ENCODE peak calls at places on chromosomes 7 and 10, in seven cellular contexts. One of them, this sample, is unnamed.

GRCh38 chr7:80918406-80918805 is 445 bp downstream of the SEMA3C start:
- DNase-seq in GM12865: peak
- DNase-seq in brain pericyte: no peak
- DNase-seq in colonic mucosa: no peak
- DNase-seq in ovary: no peak
- DNase-seq in CD4-positive, alpha-beta memory T cell: no peak
- DNase-seq in T follicular helper cell: no peak
- DNase-seq in this sample: no peak

GRCh38 chr7:47418910-47419309 is 163.0 kb downstream of the TNS3 start:
- DNase-seq in ovary: peak
- DNase-seq in T follicular helper cell: no peak
- DNase-seq in brain pericyte: no peak
- DNase-seq in GM12865: no peak
- DNase-seq in colonic mucosa: no peak
- DNase-seq in CD4-positive, alpha-beta memory T cell: no peak
- DNase-seq in this sample: no peak

GRCh38 chr7:30921951-30922401 is 10.3 kb downstream of the AQP1 start:
- DNase-seq in CD4-positive, alpha-beta memory T cell: no peak
- DNase-seq in GM12865: no peak
- DNase-seq in ovary: peak
- DNase-seq in T follicular helper cell: no peak
- DNase-seq in colonic mucosa: peak
- DNase-seq in brain pericyte: no peak
- DNase-seq in this sample: no peak

GRCh38 chr7:155764432-155764798 is 47.8 kb downstream of the SHH start:
- DNase-seq in colonic mucosa: no peak
- DNase-seq in GM12865: no peak
- DNase-seq in CD4-positive, alpha-beta memory T cell: peak
- DNase-seq in brain pericyte: no peak
- DNase-seq in ovary: no peak
- DNase-seq in T follicular helper cell: no peak
- DNase-seq in this sample: no peak

GRCh38 chr10:66783296-66783695 is 142.5 kb upstream of the LRRTM3 start:
- DNase-seq in CD4-positive, alpha-beta memory T cell: no peak
- DNase-seq in colonic mucosa: no peak
- DNase-seq in T follicular helper cell: no peak
- DNase-seq in ovary: no peak
- DNase-seq in brain pericyte: no peak
- DNase-seq in GM12865: no peak
- DNase-seq in this sample: no peak

GRCh38 chr7:75534727-75535307 is 42.7 kb downstream of the SPDYE5 start:
- DNase-seq in brain pericyte: no peak
- DNase-seq in GM12865: peak
- DNase-seq in T follicular helper cell: no peak
- DNase-seq in CD4-positive, alpha-beta memory T cell: no peak
- DNase-seq in colonic mucosa: no peak
- DNase-seq in ovary: no peak
- DNase-seq in this sample: no peak

GRCh38 chr10:101767966-101768790 is 7.7 kb downstream of the FGF8 start:
- DNase-seq in ovary: no peak
- DNase-seq in colonic mucosa: no peak
- DNase-seq in brain pericyte: no peak
- DNase-seq in GM12865: no peak
- DNase-seq in T follicular helper cell: no peak
- DNase-seq in CD4-positive, alpha-beta memory T cell: no peak
- DNase-seq in this sample: no peak

GRCh38 chr7:46791180-46791579 is 790.7 kb downstream of the TNS3 start:
- DNase-seq in CD4-positive, alpha-beta memory T cell: no peak
- DNase-seq in brain pericyte: no peak
- DNase-seq in ovary: no peak
- DNase-seq in T follicular helper cell: no peak
- DNase-seq in GM12865: no peak
- DNase-seq in colonic mucosa: no peak
- DNase-seq in this sample: no peak

GRCh38 chr7:93147358-93147757 is 827 bp downstream of the SAMD9L start:
- DNase-seq in T follicular helper cell: no peak
- DNase-seq in GM12865: peak
- DNase-seq in brain pericyte: no peak
- DNase-seq in ovary: peak
- DNase-seq in colonic mucosa: peak
- DNase-seq in CD4-positive, alpha-beta memory T cell: peak
- DNase-seq in this sample: no peak

GRCh38 chr7:144885453-144885852 is 49.6 kb upstream of the TPK1 start:
- DNase-seq in colonic mucosa: no peak
- DNase-seq in brain pericyte: no peak
- DNase-seq in ovary: no peak
- DNase-seq in T follicular helper cell: no peak
- DNase-seq in GM12865: no peak
- DNase-seq in CD4-positive, alpha-beta memory T cell: no peak
- DNase-seq in this sample: no peak

GRCh38 chr10:90319188-90319914 is 538.5 kb downstream of the HTR7 start:
- DNase-seq in T follicular helper cell: no peak
- DNase-seq in ovary: no peak
- DNase-seq in colonic mucosa: no peak
- DNase-seq in CD4-positive, alpha-beta memory T cell: no peak
- DNase-seq in brain pericyte: peak
- DNase-seq in GM12865: peak
- DNase-seq in this sample: no peak

GRCh38 chr10:76432274-76433012 is 1001.0 kb downstream of the LRMDA start:
- DNase-seq in GM12865: no peak
- DNase-seq in CD4-positive, alpha-beta memory T cell: no peak
- DNase-seq in colonic mucosa: no peak
- DNase-seq in T follicular helper cell: no peak
- DNase-seq in brain pericyte: no peak
- DNase-seq in ovary: peak
- DNase-seq in this sample: no peak

GRCh38 chr7:173120-173918 is 19.1 kb upstream of the FAM20C start:
- DNase-seq in brain pericyte: no peak
- DNase-seq in colonic mucosa: peak
- DNase-seq in CD4-positive, alpha-beta memory T cell: no peak
- DNase-seq in T follicular helper cell: no peak
- DNase-seq in ovary: no peak
- DNase-seq in GM12865: no peak
- DNase-seq in this sample: no peak

GRCh38 chr10:99532687-99533495 is at the start of gene NKX2-3:
- DNase-seq in T follicular helper cell: no peak
- DNase-seq in colonic mucosa: peak
- DNase-seq in CD4-positive, alpha-beta memory T cell: no peak
- DNase-seq in brain pericyte: no peak
- DNase-seq in GM12865: peak
- DNase-seq in ovary: no peak
- DNase-seq in this sample: no peak

GRCh38 chr10:120506674-120507073 is 49.6 kb downstream of the PLPP4 start:
- DNase-seq in ovary: no peak
- DNase-seq in CD4-positive, alpha-beta memory T cell: no peak
- DNase-seq in T follicular helper cell: no peak
- DNase-seq in GM12865: no peak
- DNase-seq in colonic mucosa: no peak
- DNase-seq in brain pericyte: no peak
- DNase-seq in this sample: no peak

This sample was measured in SK-N-MC.